ENCODE peak calls at places on chromosomes 2 and 18, in ten cellular contexts. J is kidney glomerular epithelial cell; W is AG09309; D is activated CD8-positive, alpha-beta memory T cell treated with anti-CD3 and anti-CD28 coated beads for 4 hours; C is fibroblast of the conjunctiva; R is caudate nucleus; V is right atrium auricular region; E is fibroblast of villous mesenchyme; I is AG10803; M is fibroblast of gingiva. X is an unnamed sample.

GRCh38 chr18:36501100-36501499 is 203.6 kb downstream of the FHOD3 start:
- DNase-seq in M (no peak), J (no peak), I (no peak), C (no peak), E (no peak), V (no peak), R (no peak), W (no peak), D (no peak), X (no peak)

GRCh38 chr2:191845876-191846786 is 757 bp downstream of the CAVIN2 start:
- DNase-seq in W (no peak), J (no peak), D (no peak), E (no peak), R (no peak), M (no peak), I (no peak), V (no peak), C (no peak), X (no peak)

GRCh38 chr2:185174353-185174752 is 564.3 kb upstream of the FSIP2 start:
- DNase-seq in R (no peak), J (no peak), V (no peak), E (no peak), I (no peak), C (no peak), W (no peak), M (no peak), D (no peak), X (no peak)

GRCh38 chr18:75060185-75060584 is 148.8 kb downstream of the PTGR3 start:
- DNase-seq in I (no peak), M (no peak), E (no peak), D (no peak), J (no peak), R (no peak), W (no peak), V (no peak), C (no peak), X (no peak)

GRCh38 chr18:22109535-22109934 is 59.9 kb upstream of the GATA6 start:
- DNase-seq in E (no peak), C (no peak), R (no peak), W (no peak), I (no peak), V (no peak), M (no peak), J (no peak), D (no peak), X (no peak)

GRCh38 chr18:61556862-61557261 is 223.6 kb downstream of the CDH20 start:
- DNase-seq in M (no peak), V (no peak), W (no peak), I (no peak), R (no peak), E (no peak), C (no peak), J (no peak), D (no peak), X (no peak)

GRCh38 chr2:178473931-178474330 is 4.5 kb downstream of the FKBP7 start:
- DNase-seq in I (peak), R (no peak), J (peak), V (no peak), W (no peak), C (no peak), D (no peak), M (peak), E (no peak), X (no peak)

GRCh38 chr2:73939419-73939818 is 12.7 kb downstream of the DGUOK start:
- DNase-seq in V (no peak), R (no peak), C (peak), D (no peak), E (peak), I (peak), W (peak), M (peak), J (no peak), X (no peak)